ENCODE peak calls at places on chromosome 10, in nine cellular contexts. One of them, this sample, is unnamed.

GRCh38 chr10:42888504-42889095 is 106.0 kb downstream of the BMS1 start:
- DNase-seq in Panc1: no peak
- DNase-seq in body of pancreas: no peak
- DNase-seq in tibial artery: no peak
- DNase-seq in upper lobe of left lung: no peak
- DNase-seq in suprapubic skin: no peak
- DNase-seq in dorsolateral prefrontal cortex: no peak
- DNase-seq in nephron progenitor cell: no peak
- DNase-seq in endothelial cell: no peak
- DNase-seq in this sample: no peak

GRCh38 chr10:119726291-119727261 is 726 bp downstream of the INPP5F start:
- DNase-seq in Panc1: no peak
- DNase-seq in body of pancreas: peak; percentile 64
- DNase-seq in tibial artery: no peak
- DNase-seq in upper lobe of left lung: no peak
- DNase-seq in suprapubic skin: no peak
- DNase-seq in dorsolateral prefrontal cortex: no peak
- DNase-seq in nephron progenitor cell: peak; percentile 82
- DNase-seq in endothelial cell: peak; percentile 62
- DNase-seq in this sample: no peak

GRCh38 chr10:62690703-62691102 is 113.8 kb upstream of the ADO start:
- DNase-seq in Panc1: no peak
- DNase-seq in body of pancreas: no peak
- DNase-seq in tibial artery: no peak
- DNase-seq in upper lobe of left lung: no peak
- DNase-seq in suprapubic skin: no peak
- DNase-seq in dorsolateral prefrontal cortex: no peak
- DNase-seq in nephron progenitor cell: peak; percentile 11
- DNase-seq in endothelial cell: no peak
- DNase-seq in this sample: no peak

GRCh38 chr10:63256047-63256773 is 123.1 kb downstream of the NRBF2 start:
- DNase-seq in Panc1: no peak
- DNase-seq in body of pancreas: no peak
- DNase-seq in tibial artery: no peak
- DNase-seq in upper lobe of left lung: no peak
- DNase-seq in suprapubic skin: no peak
- DNase-seq in dorsolateral prefrontal cortex: no peak
- DNase-seq in nephron progenitor cell: no peak
- DNase-seq in endothelial cell: no peak
- DNase-seq in this sample: peak; percentile 67

GRCh38 chr10:27391916-27392315 is 112.2 kb upstream of the RAB18 start:
- DNase-seq in Panc1: no peak
- DNase-seq in body of pancreas: no peak
- DNase-seq in tibial artery: no peak
- DNase-seq in upper lobe of left lung: no peak
- DNase-seq in suprapubic skin: no peak
- DNase-seq in dorsolateral prefrontal cortex: no peak
- DNase-seq in nephron progenitor cell: no peak
- DNase-seq in endothelial cell: no peak
- DNase-seq in this sample: no peak

GRCh38 chr10:44186150-44186549 is 198.7 kb downstream of the CXCL12 start:
- DNase-seq in Panc1: no peak
- DNase-seq in body of pancreas: no peak
- DNase-seq in tibial artery: no peak
- DNase-seq in upper lobe of left lung: no peak
- DNase-seq in suprapubic skin: no peak
- DNase-seq in dorsolateral prefrontal cortex: no peak
- DNase-seq in nephron progenitor cell: no peak
- DNase-seq in endothelial cell: no peak
- DNase-seq in this sample: peak; percentile 75

GRCh38 chr10:61280303-61280702 is 172.9 kb downstream of the TMEM26 start:
- DNase-seq in Panc1: no peak
- DNase-seq in body of pancreas: no peak
- DNase-seq in tibial artery: no peak
- DNase-seq in upper lobe of left lung: no peak
- DNase-seq in suprapubic skin: no peak
- DNase-seq in dorsolateral prefrontal cortex: no peak
- DNase-seq in nephron progenitor cell: no peak
- DNase-seq in endothelial cell: no peak
- DNase-seq in this sample: peak; percentile 17

GRCh38 chr10:35569111-35569707 is 35.9 kb upstream of the GJD4 start:
- DNase-seq in Panc1: no peak
- DNase-seq in body of pancreas: no peak
- DNase-seq in tibial artery: no peak
- DNase-seq in upper lobe of left lung: no peak
- DNase-seq in suprapubic skin: no peak
- DNase-seq in dorsolateral prefrontal cortex: no peak
- DNase-seq in nephron progenitor cell: peak; percentile 29
- DNase-seq in endothelial cell: no peak
- DNase-seq in this sample: no peak

GRCh38 chr10:46787321-46787615 is 124.0 kb upstream of the PTPN20 start:
- DNase-seq in Panc1: no peak
- DNase-seq in body of pancreas: peak; percentile 22
- DNase-seq in tibial artery: no peak
- DNase-seq in upper lobe of left lung: no peak
- DNase-seq in suprapubic skin: peak; percentile 50
- DNase-seq in dorsolateral prefrontal cortex: peak; percentile 56
- DNase-seq in nephron progenitor cell: peak; percentile 3
- DNase-seq in endothelial cell: no peak
- DNase-seq in this sample: peak; percentile 61

GRCh38 chr10:93465806-93466675 is 16.1 kb downstream of the MYOF start:
- DNase-seq in Panc1: peak; percentile 91
- DNase-seq in body of pancreas: peak; percentile 82
- DNase-seq in tibial artery: peak; percentile 98
- DNase-seq in upper lobe of left lung: peak; percentile 43
- DNase-seq in suprapubic skin: peak; percentile 96
- DNase-seq in dorsolateral prefrontal cortex: no peak
- DNase-seq in nephron progenitor cell: no peak
- DNase-seq in endothelial cell: no peak
- DNase-seq in this sample: peak; percentile 91

GRCh38 chr10:81101062-81101461 is 563.4 kb downstream of the SH2D4B start:
- DNase-seq in Panc1: no peak
- DNase-seq in body of pancreas: no peak
- DNase-seq in tibial artery: no peak
- DNase-seq in upper lobe of left lung: no peak
- DNase-seq in suprapubic skin: no peak
- DNase-seq in dorsolateral prefrontal cortex: no peak
- DNase-seq in nephron progenitor cell: no peak
- DNase-seq in endothelial cell: no peak
- DNase-seq in this sample: no peak

GRCh38 chr10:29840516-29841276 is 205.9 kb upstream of the SVIL start:
- DNase-seq in Panc1: no peak
- DNase-seq in body of pancreas: peak; percentile 30
- DNase-seq in tibial artery: no peak
- DNase-seq in upper lobe of left lung: no peak
- DNase-seq in suprapubic skin: no peak
- DNase-seq in dorsolateral prefrontal cortex: no peak
- DNase-seq in nephron progenitor cell: peak; percentile 24
- DNase-seq in endothelial cell: no peak
- DNase-seq in this sample: no peak

GRCh38 chr10:84270708-84271107 is 25.9 kb downstream of the RGR start:
- DNase-seq in Panc1: no peak
- DNase-seq in body of pancreas: no peak
- DNase-seq in tibial artery: no peak
- DNase-seq in upper lobe of left lung: no peak
- DNase-seq in suprapubic skin: no peak
- DNase-seq in dorsolateral prefrontal cortex: no peak
- DNase-seq in nephron progenitor cell: no peak
- DNase-seq in endothelial cell: no peak
- DNase-seq in this sample: no peak

DNA sequence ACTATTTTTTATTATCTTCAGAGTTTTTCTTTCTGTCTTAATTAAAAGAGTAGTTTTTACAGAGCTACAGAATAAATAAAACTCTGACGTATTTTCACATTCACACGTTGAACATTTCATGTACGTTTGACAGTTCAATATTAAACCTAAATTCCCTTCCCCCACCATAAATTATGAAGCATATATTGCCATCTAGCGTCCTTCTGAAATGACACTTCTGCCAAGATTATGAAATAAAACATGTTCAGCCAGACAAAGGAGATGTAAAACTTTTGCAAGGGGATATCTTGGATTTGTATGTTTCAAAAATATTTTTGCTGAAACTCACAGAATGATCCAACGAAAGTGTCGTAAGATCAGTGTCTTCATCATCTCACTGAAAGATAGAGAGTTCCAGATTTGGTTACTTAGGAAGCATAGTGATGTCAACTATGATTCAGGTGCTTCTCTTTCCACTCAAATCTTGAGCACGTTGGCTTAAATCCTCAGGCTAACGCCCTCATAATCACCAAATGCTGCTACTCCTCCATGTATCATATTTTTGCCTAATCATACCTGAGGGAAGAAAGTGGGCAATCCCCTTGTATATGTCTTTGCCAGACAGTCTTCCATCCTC is 904.3 kb downstream of the XPNPEP1 start:
- DNase-seq in Panc1: peak; percentile 0
- DNase-seq in body of pancreas: no peak
- DNase-seq in tibial artery: no peak
- DNase-seq in upper lobe of left lung: no peak
- DNase-seq in suprapubic skin: no peak
- DNase-seq in dorsolateral prefrontal cortex: no peak
- DNase-seq in nephron progenitor cell: no peak
- DNase-seq in endothelial cell: no peak
- DNase-seq in this sample: peak; percentile 24
- TF ChIP-seq CTCF in Panc1: peak; percentile 28
- TF ChIP-seq CTCF in body of pancreas: no peak
- TF ChIP-seq CTCF in tibial artery: no peak
- TF ChIP-seq CTCF in upper lobe of left lung: no peak
- TF ChIP-seq CTCF in suprapubic skin: no peak
- TF ChIP-seq CTCF in dorsolateral prefrontal cortex: peak; percentile 9
- TF ChIP-seq CTCF in nephron progenitor cell: no peak
- TF ChIP-seq CTCF in endothelial cell: no peak
- TF ChIP-seq CTCF in this sample: peak; percentile 28

GRCh38 chr10:51246156-51246555 is 171.9 kb downstream of the PRKG1 start:
- DNase-seq in Panc1: no peak
- DNase-seq in body of pancreas: peak; percentile 29
- DNase-seq in tibial artery: no peak
- DNase-seq in upper lobe of left lung: no peak
- DNase-seq in suprapubic skin: no peak
- DNase-seq in dorsolateral prefrontal cortex: no peak
- DNase-seq in nephron progenitor cell: no peak
- DNase-seq in endothelial cell: no peak
- DNase-seq in this sample: no peak

GRCh38 chr10:51250278-51250914 is 176.1 kb downstream of the PRKG1 start:
- DNase-seq in Panc1: no peak
- DNase-seq in body of pancreas: no peak
- DNase-seq in tibial artery: no peak
- DNase-seq in upper lobe of left lung: no peak
- DNase-seq in suprapubic skin: no peak
- DNase-seq in dorsolateral prefrontal cortex: no peak
- DNase-seq in nephron progenitor cell: no peak
- DNase-seq in endothelial cell: no peak
- DNase-seq in this sample: no peak

GRCh38 chr10:51251110-51251509 is 176.8 kb downstream of the PRKG1 start:
- DNase-seq in Panc1: no peak
- DNase-seq in body of pancreas: no peak
- DNase-seq in tibial artery: no peak
- DNase-seq in upper lobe of left lung: no peak
- DNase-seq in suprapubic skin: no peak
- DNase-seq in dorsolateral prefrontal cortex: no peak
- DNase-seq in nephron progenitor cell: no peak
- DNase-seq in endothelial cell: no peak
- DNase-seq in this sample: no peak
- TF ChIP-seq CTCF in Panc1: no peak
- TF ChIP-seq CTCF in body of pancreas: no peak
- TF ChIP-seq CTCF in tibial artery: no peak
- TF ChIP-seq CTCF in upper lobe of left lung: no peak
- TF ChIP-seq CTCF in suprapubic skin: no peak
- TF ChIP-seq CTCF in dorsolateral prefrontal cortex: no peak
- TF ChIP-seq CTCF in nephron progenitor cell: no peak
- TF ChIP-seq CTCF in endothelial cell: no peak
- TF ChIP-seq CTCF in this sample: no peak

GRCh38 chr10:24462889-24463552 is 254.1 kb downstream of the KIAA1217 start:
- DNase-seq in Panc1: no peak
- DNase-seq in body of pancreas: peak; percentile 29
- DNase-seq in tibial artery: no peak
- DNase-seq in upper lobe of left lung: no peak
- DNase-seq in suprapubic skin: no peak
- DNase-seq in dorsolateral prefrontal cortex: no peak
- DNase-seq in nephron progenitor cell: no peak
- DNase-seq in endothelial cell: no peak
- DNase-seq in this sample: peak; percentile 33
- TF ChIP-seq CTCF in Panc1: peak; percentile 55
- TF ChIP-seq CTCF in body of pancreas: no peak
- TF ChIP-seq CTCF in tibial artery: no peak
- TF ChIP-seq CTCF in upper lobe of left lung: no peak
- TF ChIP-seq CTCF in suprapubic skin: no peak
- TF ChIP-seq CTCF in dorsolateral prefrontal cortex: no peak
- TF ChIP-seq CTCF in nephron progenitor cell: no peak
- TF ChIP-seq CTCF in endothelial cell: no peak
- TF ChIP-seq CTCF in this sample: peak; percentile 49

DNA sequence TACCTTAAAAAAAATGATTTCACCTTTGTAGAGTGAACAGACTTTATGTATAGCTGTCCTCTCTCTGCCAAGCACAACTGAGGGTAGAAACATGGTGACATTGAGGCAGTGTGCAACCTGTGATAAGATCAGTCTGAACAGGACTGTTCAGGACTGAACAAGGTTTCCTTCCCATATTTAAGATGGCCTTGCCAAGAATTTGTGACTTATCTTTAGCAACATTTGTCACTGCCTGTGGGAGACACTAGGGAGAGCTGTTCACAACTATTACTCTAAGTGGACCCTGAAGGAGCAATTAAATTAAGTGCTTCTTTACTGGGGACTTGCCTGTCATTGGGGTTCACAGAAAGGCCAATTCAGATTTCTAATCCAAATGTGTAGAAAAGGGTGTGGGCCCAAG is 6.7 kb downstream of the OR13A1 start:
- DNase-seq in Panc1: no peak
- DNase-seq in body of pancreas: peak; percentile 19
- DNase-seq in tibial artery: no peak
- DNase-seq in upper lobe of left lung: no peak
- DNase-seq in suprapubic skin: no peak
- DNase-seq in dorsolateral prefrontal cortex: no peak
- DNase-seq in nephron progenitor cell: no peak
- DNase-seq in endothelial cell: no peak
- DNase-seq in this sample: peak; percentile 2
- TF ChIP-seq CTCF in Panc1: no peak
- TF ChIP-seq CTCF in body of pancreas: no peak
- TF ChIP-seq CTCF in tibial artery: no peak
- TF ChIP-seq CTCF in upper lobe of left lung: peak; percentile 22
- TF ChIP-seq CTCF in suprapubic skin: no peak
- TF ChIP-seq CTCF in dorsolateral prefrontal cortex: no peak
- TF ChIP-seq CTCF in nephron progenitor cell: peak; percentile 9
- TF ChIP-seq CTCF in endothelial cell: no peak
- TF ChIP-seq CTCF in this sample: no peak

This sample was measured in choroid plexus epithelial cell.